ENCODE peak calls at places on chromosomes 11 and 22, in five cellular contexts. Z is HFF-Myc, R is adrenal gland, T is choroid plexus epithelial cell, P is HL-60. B is an unnamed sample.

GRCh38 chr11:122161191-122161590 is 45.2 kb upstream of the BLID start:
- DNase-seq in R (no peak), Z (no peak), T (no peak), P (no peak), B (no peak)

GRCh38 chr11:128632151-128632791 is 44.9 kb upstream of the ETS1 start:
- DNase-seq in R (no peak), Z (no peak), T (peak), P (no peak), B (no peak)

GRCh38 chr22:19679476-19680099 is 34.7 kb upstream of the SEPTIN5 start:
- DNase-seq in P (no peak), R (peak), Z (no peak), T (no peak), B (no peak)

GRCh38 chr22:45265546-45265945 is 19.2 kb upstream of the UPK3A start:
- DNase-seq in T (peak), P (no peak), R (no peak), Z (no peak), B (no peak)

GRCh38 chr11:96817488-96817887 is 427.7 kb downstream of the JRKL start:
- DNase-seq in R (no peak), T (no peak), Z (no peak), P (no peak), B (no peak)

GRCh38 chr22:17119481-17120202 is 1.5 kb downstream of the TMEM121B start:
- DNase-seq in T (peak), P (no peak), Z (no peak), R (peak), B (no peak)

GRCh38 chr11:35629914-35630313 is 11.7 kb downstream of the FJX1 start:
- DNase-seq in R (peak), P (no peak), Z (peak), T (peak), B (no peak)

GRCh38 chr11:44708063-44708462 is 18.7 kb upstream of the TSPAN18 start:
- DNase-seq in P (no peak), Z (no peak), T (peak), R (no peak), B (no peak)

GRCh38 chr11:130383363-130384168 is 44.8 kb downstream of the ADAMTS8 start:
- DNase-seq in T (peak), Z (peak), R (no peak), P (no peak), B (no peak)

GRCh38 chr11:110955797-110956196 is 243.6 kb upstream of the ARHGAP20 start:
- DNase-seq in Z (no peak), R (no peak), T (peak), P (no peak), B (no peak)

GRCh38 chr11:32420937-32421532 is 14.3 kb downstream of the WT1 start:
- DNase-seq in Z (no peak), R (no peak), T (no peak), P (peak), B (no peak)

GRCh38 chr11:119346605-119347004 is at the start of gene MFRP:
- DNase-seq in T (no peak), P (no peak), R (no peak), Z (no peak), B (no peak)

GRCh38 chr11:101870510-101870909 is 44.3 kb upstream of the CEP126 start:
- DNase-seq in Z (peak), T (peak), P (no peak), R (no peak), B (no peak)

GRCh38 chr11:86218125-86219081 is 26.1 kb upstream of the EED start:
- DNase-seq in Z (peak), P (no peak), R (peak), T (peak), B (peak)

GRCh38 chr11:5380740-5381342 is 2.8 kb upstream of the OR51M1 start:
- DNase-seq in P (peak), R (peak), Z (peak), T (peak), B (peak)

GRCh38 chr11:2573240-2574042 is 126.4 kb downstream of the KCNQ1OT1 start:
- DNase-seq in T (no peak), R (peak), Z (no peak), P (no peak), B (no peak)

GRCh38 chr11:41039592-41039991 is 419.9 kb downstream of the LRRC4C start:
- DNase-seq in Z (no peak), P (no peak), T (no peak), R (no peak), B (no peak)

GRCh38 chr22:24727218-24727851 is 47.2 kb downstream of the PIWIL3 start:
- DNase-seq in T (peak), Z (peak), R (no peak), P (no peak), B (peak)

GRCh38 chr11:5090668-5091067 is 21.3 kb downstream of the OR52E1 start:
- DNase-seq in P (no peak), Z (no peak), R (no peak), T (no peak), B (no peak)

GRCh38 chr11:10181811-10182210 is 112.2 kb downstream of the SBF2 start:
- DNase-seq in Z (peak), R (no peak), T (peak), P (no peak), B (no peak)

GRCh38 chr11:46315033-46315738 is 32.1 kb upstream of the DGKZ start:
- DNase-seq in R (peak), T (peak), Z (no peak), P (no peak), B (peak)

GRCh38 chr11:35145249-35145648 is 6.3 kb downstream of the CD44 start:
- DNase-seq in Z (no peak), R (no peak), T (peak), P (peak), B (no peak)

GRCh38 chr22:33335611-33336279 is 277.6 kb upstream of the SYN3 start:
- DNase-seq in R (no peak), Z (no peak), T (no peak), P (no peak), B (no peak)

GRCh38 chr22:20423636-20424511 is 13.8 kb downstream of the SCARF2 start:
- DNase-seq in R (no peak), T (no peak), P (no peak), Z (no peak), B (no peak)

GRCh38 chr11:120810251-120810650 is 213.7 kb upstream of the TBCEL start:
- DNase-seq in P (no peak), R (no peak), T (peak), Z (no peak), B (no peak)

GRCh38 chr11:29842061-29842460 is 174.8 kb downstream of the KCNA4 start:
- DNase-seq in P (no peak), Z (no peak), T (no peak), R (no peak), B (no peak)

GRCh38 chr11:73312806-73313403 is 4.8 kb downstream of the ARHGEF17 start:
- DNase-seq in R (no peak), Z (no peak), P (no peak), T (peak), B (no peak)

GRCh38 chr22:45709866-45710265 is 38.2 kb downstream of the ATXN10 start:
- DNase-seq in Z (no peak), P (no peak), R (no peak), T (peak), B (no peak)

GRCh38 chr11:64233913-64234839 is at the start of gene VEGFB:
- DNase-seq in P (no peak), T (no peak), Z (no peak), R (peak), B (peak)

GRCh38 chr22:46023558-46023981 is 46.6 kb upstream of the WNT7B start:
- DNase-seq in T (no peak), R (peak), P (no peak), Z (peak), B (no peak)

GRCh38 chr11:47413351-47413750 is 5.0 kb downstream of the SLC39A13 start:
- DNase-seq in P (no peak), R (no peak), T (no peak), Z (no peak), B (no peak)

GRCh38 chr11:110762596-110762995 is 50.4 kb upstream of the ARHGAP20 start:
- DNase-seq in P (no peak), T (peak), Z (no peak), R (no peak), B (no peak)

GRCh38 chr11:66676931-66677598 is 622 bp downstream of the RBM4B start:
- DNase-seq in Z (no peak), T (peak), R (peak), P (no peak), B (no peak)

GRCh38 chr11:84541711-84542340 is 1085.3 kb downstream of the DLG2 start:
- DNase-seq in Z (no peak), R (peak), P (no peak), T (no peak), B (no peak)

GRCh38 chr22:23282089-23282501 is 101.8 kb downstream of the BCR start:
- DNase-seq in R (peak), P (peak), T (peak), Z (peak), B (peak)

GRCh38 chr11:78200553-78200952 is 11.8 kb downstream of the USP35 start:
- DNase-seq in R (peak), Z (no peak), P (no peak), T (no peak), B (no peak)

GRCh38 chr11:102935514-102935913 is 20.0 kb downstream of the MMP13 start:
- DNase-seq in P (no peak), T (no peak), Z (no peak), R (no peak), B (no peak)
- TF ChIP-seq CTCF in P (no peak), T (peak), Z (peak), R (no peak), B (no peak)

GRCh38 chr11:13251961-13252360 is 25.6 kb upstream of the BMAL1 start:
- DNase-seq in R (no peak), Z (no peak), T (no peak), P (no peak), B (no peak)

GRCh38 chr11:13249177-13249576 is 28.4 kb upstream of the BMAL1 start:
- DNase-seq in T (no peak), Z (no peak), R (no peak), P (no peak), B (no peak)

GRCh38 chr11:13247606-13248320 is 29.8 kb upstream of the BMAL1 start:
- DNase-seq in T (no peak), Z (no peak), P (no peak), R (no peak), B (no peak)

DNA sequence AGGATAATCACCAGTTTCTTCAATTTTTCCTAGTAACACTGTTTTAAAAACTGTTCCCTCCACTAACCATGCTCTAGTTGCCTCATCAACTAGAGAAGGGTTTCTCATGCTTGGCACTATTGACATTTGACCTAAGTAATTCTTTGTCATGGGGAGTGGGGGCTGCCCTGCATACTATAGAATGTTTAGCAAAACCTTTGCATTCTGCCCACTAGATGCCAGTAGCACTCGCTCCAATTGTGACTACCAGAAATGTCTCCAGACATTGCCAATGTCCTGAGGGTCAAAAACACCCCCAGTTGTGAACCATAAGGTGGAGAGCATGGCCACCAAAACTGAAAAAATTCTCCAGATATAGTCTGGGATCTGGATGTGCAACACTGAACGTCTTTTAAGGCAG is 27.6 kb upstream of the BMAL1 start:
- DNase-seq in R (no peak), T (peak), P (no peak), Z (no peak), B (no peak)
- TF ChIP-seq CTCF in R (no peak), T (peak), P (no peak), Z (peak), B (no peak)

GRCh38 chr22:35712672-35713071 is 5.0 kb upstream of the APOL5 start:
- DNase-seq in P (no peak), Z (no peak), R (no peak), T (no peak), B (no peak)
- TF ChIP-seq CTCF in P (no peak), Z (no peak), R (no peak), T (no peak), B (no peak)

DNA sequence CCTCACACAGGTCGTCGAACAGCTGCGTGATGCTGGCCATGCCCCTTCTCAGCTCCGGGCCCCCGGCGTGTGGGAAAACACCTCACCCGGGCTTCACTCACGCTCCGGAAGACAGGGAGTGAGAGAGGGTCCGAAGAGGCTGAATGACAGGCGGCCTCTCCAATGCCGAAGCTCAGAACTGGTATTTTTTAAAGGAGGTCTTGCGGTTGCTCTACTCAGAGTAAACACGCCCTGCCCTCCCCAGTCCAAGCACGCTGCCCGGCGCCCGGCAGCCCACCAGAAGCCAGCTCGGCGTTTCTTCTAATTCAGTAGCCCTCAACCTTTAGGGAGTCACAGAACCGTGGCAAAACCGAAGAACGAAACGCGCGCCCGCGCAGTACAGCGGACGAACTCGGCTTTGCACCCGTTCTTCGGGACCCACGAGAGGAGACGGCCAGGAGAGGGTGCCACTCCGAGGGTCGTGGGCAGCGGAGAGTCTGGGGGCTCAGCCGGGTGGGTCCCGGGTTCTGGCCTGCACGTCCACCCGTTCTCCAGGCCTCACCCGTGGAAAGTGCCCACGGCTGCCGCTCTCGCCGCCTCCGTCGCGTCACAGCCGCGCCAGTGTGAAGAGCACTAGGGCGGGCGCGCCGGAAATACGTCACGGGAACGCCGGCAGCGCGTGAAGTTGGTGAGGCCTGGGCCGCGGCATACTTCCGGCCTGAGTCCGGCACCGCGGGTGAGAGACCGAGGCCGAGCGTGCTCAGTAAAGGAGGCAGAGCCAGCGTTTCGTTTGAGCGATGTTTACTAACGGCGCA is at the start of gene TUBGCP6:
- DNase-seq in P (peak), R (peak), Z (peak), T (peak), B (peak)
- TF ChIP-seq CTCF in P (no peak), R (peak), Z (no peak), T (peak), B (peak)

GRCh38 chr11:126186708-126187481 is 24.6 kb downstream of the RPUSD4 start:
- DNase-seq in P (no peak), R (no peak), T (no peak), Z (no peak), B (no peak)
- TF ChIP-seq CTCF in P (no peak), R (no peak), T (peak), Z (no peak), B (no peak)

DNA sequence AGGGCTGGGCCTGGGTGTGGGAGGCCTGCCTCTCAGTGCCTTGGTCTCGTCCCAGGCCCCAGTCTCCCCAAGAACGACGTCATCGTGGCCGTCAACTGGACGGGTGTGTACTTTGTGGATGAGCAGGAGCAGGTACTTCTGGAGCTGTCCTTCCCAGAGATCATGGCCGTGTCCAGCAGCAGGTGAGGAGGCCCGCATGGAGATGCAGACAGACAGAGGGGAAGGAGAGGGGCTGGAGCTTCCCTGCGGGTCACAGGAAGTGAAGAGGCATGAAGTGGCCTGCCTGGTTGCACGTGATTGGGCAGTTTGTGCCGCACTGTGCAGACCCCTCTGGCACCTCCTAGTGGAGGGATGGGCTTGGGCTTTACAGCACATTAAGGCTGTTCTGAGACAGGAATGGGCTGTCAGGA is 70.4 kb downstream of the MYO7A start:
- DNase-seq in R (peak), Z (peak), T (peak), P (no peak), B (no peak)
- TF ChIP-seq CTCF in R (no peak), Z (peak), T (peak), P (peak), B (no peak)

B was measured in prostate gland.